ENCODE peak calls at places on chromosomes 3 and 15, in nine cellular contexts. D, G, R, N, T, Z, O, S and L are unnamed samples.

GRCh38 chr3:129122697-129123055 is 1.1 kb upstream of the RAB43 start:
- DNase-seq in D (no peak), G (no peak), R (no peak), N (no peak), T (peak; percentile 14), Z (peak; percentile 24), O (peak; percentile 17), S (no peak), L (no peak)

GRCh38 chr3:7000501-7000900 is 139.6 kb downstream of the GRM7 start:
- DNase-seq in D (no peak), G (no peak), R (no peak), N (no peak), T (no peak), Z (no peak), O (no peak), S (no peak), L (no peak)

GRCh38 chr3:72797773-72798543 is 50.3 kb downstream of the SHQ1 start:
- DNase-seq in D (peak; percentile 31), G (no peak), R (no peak), N (no peak), T (no peak), Z (peak; percentile 20), O (no peak), S (no peak), L (peak; percentile 61)

GRCh38 chr15:84960391-84961113 is 21.1 kb upstream of the PDE8A start:
- DNase-seq in D (no peak), G (no peak), R (no peak), N (no peak), T (no peak), Z (no peak), O (no peak), S (no peak), L (no peak)

GRCh38 chr3:36309092-36309491 is 71.2 kb upstream of the STAC start:
- DNase-seq in D (no peak), G (no peak), R (no peak), N (no peak), T (no peak), Z (no peak), O (no peak), S (no peak), L (no peak)

GRCh38 chr3:127691494-127691893 is 18.7 kb downstream of the ABTB1 start:
- DNase-seq in D (no peak), G (peak; percentile 57), R (no peak), N (no peak), T (no peak), Z (no peak), O (no peak), S (no peak), L (no peak)

GRCh38 chr3:115402651-115403050 is 220.7 kb upstream of the GAP43 start:
- DNase-seq in D (no peak), G (no peak), R (no peak), N (no peak), T (no peak), Z (no peak), O (no peak), S (no peak), L (no peak)

GRCh38 chr15:78761891-78762385 is 49.3 kb downstream of the ADAMTS7 start:
- DNase-seq in D (no peak), G (peak; percentile 64), R (no peak), N (no peak), T (peak; percentile 23), Z (no peak), O (no peak), S (no peak), L (no peak)

GRCh38 chr15:41936155-41936554 is 36.2 kb downstream of the EHD4 start:
- DNase-seq in D (no peak), G (no peak), R (no peak), N (no peak), T (no peak), Z (no peak), O (no peak), S (no peak), L (no peak)

GRCh38 chr3:20574746-20575145 is 388.7 kb upstream of the SGO1 start:
- DNase-seq in D (no peak), G (no peak), R (no peak), N (peak; percentile 38), T (no peak), Z (peak; percentile 87), O (no peak), S (peak; percentile 40), L (no peak)

GRCh38 chr15:66285462-66286280 is 7.7 kb upstream of the DIS3L start:
- DNase-seq in D (no peak), G (no peak), R (no peak), N (no peak), T (no peak), Z (no peak), O (no peak), S (no peak), L (no peak)

GRCh38 chr15:56215769-56216168 is 27.9 kb downstream of the RFX7 start:
- DNase-seq in D (no peak), G (no peak), R (no peak), N (peak; percentile 32), T (no peak), Z (peak; percentile 69), O (no peak), S (peak; percentile 97), L (no peak)

GRCh38 chr15:29692527-29692926 is 129.7 kb downstream of the TJP1 start:
- DNase-seq in D (peak; percentile 22), G (no peak), R (peak; percentile 31), N (no peak), T (no peak), Z (no peak), O (no peak), S (no peak), L (no peak)

GRCh38 chr15:65414841-65415621 is 7.7 kb downstream of the IGDCC4 start:
- DNase-seq in D (peak; percentile 95), G (peak; percentile 47), R (no peak), N (no peak), T (no peak), Z (peak; percentile 28), O (no peak), S (peak; percentile 82), L (no peak)

GRCh38 chr15:63029701-63030100 is 12.8 kb upstream of the TPM1 start:
- DNase-seq in D (no peak), G (no peak), R (no peak), N (no peak), T (no peak), Z (no peak), O (no peak), S (no peak), L (no peak)

GRCh38 chr15:86317379-86317745 is 237.7 kb downstream of the AGBL1 start:
- DNase-seq in D (no peak), G (no peak), R (no peak), N (no peak), T (no peak), Z (peak; percentile 4), O (no peak), S (no peak), L (no peak)

GRCh38 chr3:124053871-124054270 is 61.9 kb upstream of the ROPN1 start:
- DNase-seq in D (no peak), G (no peak), R (no peak), N (no peak), T (no peak), Z (no peak), O (no peak), S (no peak), L (no peak)

DNA sequence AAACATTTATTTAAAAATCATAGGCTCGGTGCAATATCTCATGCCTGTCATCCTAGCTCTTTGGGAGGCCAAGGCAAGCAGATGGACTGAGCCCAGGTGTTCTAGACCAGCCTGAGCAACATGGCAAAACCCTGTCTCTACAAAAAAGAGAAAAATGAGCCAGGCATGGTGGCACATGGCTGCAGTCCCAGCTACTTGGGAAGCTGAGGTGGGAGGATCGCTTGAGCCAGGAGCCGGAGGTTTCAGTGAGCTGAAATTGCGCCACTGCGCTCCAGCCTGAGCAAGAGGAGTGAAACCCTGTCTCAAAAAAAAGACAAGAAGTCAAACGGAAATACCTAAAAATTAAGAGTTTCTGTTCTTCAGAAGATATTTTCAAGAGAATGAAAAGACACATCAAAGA is 122.3 kb downstream of the RSL24D1 start:
- DNase-seq in D (no peak), G (no peak), R (no peak), N (no peak), T (no peak), Z (no peak), O (no peak), S (no peak), L (no peak)
- TF ChIP-seq CTCF in D (no peak), G (no peak), R (no peak), N (no peak), T (no peak), Z (no peak), O (no peak), S (no peak), L (no peak)

GRCh38 chr15:31228980-31229826 is 97.4 kb upstream of the KLF13 start:
- DNase-seq in D (peak; percentile 42), G (no peak), R (no peak), N (no peak), T (peak; percentile 95), Z (no peak), O (peak; percentile 54), S (no peak), L (no peak)
- H3K4me3 ChIP-seq in D (no peak overlapping the region), G (no peak overlapping the region), R (no peak overlapping the region), N (no peak overlapping the region), T (peak overlapping the region; percentile 93), Z (no peak overlapping the region), O (no peak overlapping the region), S (no peak overlapping the region), L (no peak overlapping the region)

GRCh38 chr15:58221591-58222241 is 83.5 kb downstream of the AQP9 start:
- DNase-seq in D (peak; percentile 52), G (no peak), R (no peak), N (no peak), T (peak; percentile 42), Z (peak; percentile 54), O (peak; percentile 46), S (no peak), L (no peak)
- TF ChIP-seq CTCF in D (peak; percentile 60), G (peak; percentile 20), R (peak; percentile 23), N (peak; percentile 48), T (peak; percentile 75), Z (peak; percentile 78), O (peak; percentile 49), S (peak; percentile 49), L (peak; percentile 67)

GRCh38 chr3:44761347-44762169 is at the start of the genes KIAA1143 and KIF15:
- DNase-seq in D (peak; percentile 99), G (peak; percentile 98), R (peak; percentile 97), N (peak; percentile 85), T (peak; percentile 98), Z (peak; percentile 95), O (peak; percentile 97), S (peak; percentile 90), L (peak; percentile 62)

GRCh38 chr3:44762690-44763089 is 1.1 kb downstream of the KIF15 start:
- DNase-seq in D (no peak), G (no peak), R (no peak), N (no peak), T (no peak), Z (no peak), O (no peak), S (no peak), L (no peak)

GRCh38 chr3:44764248-44764647 is 2.7 kb downstream of the KIF15 start:
- DNase-seq in D (no peak), G (no peak), R (no peak), N (no peak), T (no peak), Z (no peak), O (no peak), S (no peak), L (no peak)

DNA sequence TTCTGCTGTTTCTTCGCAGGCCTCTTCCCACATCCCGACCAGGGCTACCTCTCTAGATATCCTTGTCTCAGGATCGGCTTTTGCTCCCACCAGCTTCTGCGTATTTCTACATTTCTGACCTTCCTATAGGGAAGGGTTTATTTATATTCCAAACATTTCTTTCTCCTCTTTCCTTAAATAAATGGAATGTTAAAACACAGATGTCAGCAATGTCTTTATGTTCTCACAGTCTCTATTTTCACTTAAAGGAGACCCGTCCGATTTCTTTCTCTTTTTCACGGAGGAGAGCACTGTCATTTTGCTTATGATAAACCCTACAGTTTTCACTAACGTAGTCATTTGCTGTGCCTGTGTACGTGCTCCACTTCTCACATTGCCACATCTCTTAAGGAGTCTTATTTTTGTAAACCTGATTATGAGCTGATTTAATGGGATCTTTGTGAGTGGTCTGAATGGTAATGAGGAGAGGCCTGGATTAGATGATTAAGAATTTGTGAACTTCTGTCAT is 630 bp downstream of the KIF15 start:
- DNase-seq in D (no peak), G (no peak), R (no peak), N (no peak), T (peak; percentile 14), Z (peak; percentile 16), O (peak; percentile 39), S (no peak), L (no peak)
- H3K4me3 ChIP-seq in D (peak overlapping the region; percentile 95), G (peak overlapping the region; percentile 87), R (peak overlapping the region; percentile 87), N (peak overlapping the region; percentile 85), T (peak overlapping the region; percentile 92), Z (peak overlapping the region; percentile 94), O (peak overlapping the region; percentile 91), S (peak overlapping the region; percentile 76), L (peak overlapping the region; percentile 94)